ENCODE peak calls at places on chromosomes 5 and 9, in ten cellular contexts. G is neural progenitor cell; X is mammary epithelial cell; I is stomach; A is CD8-positive, alpha-beta memory T cell; V is tibial nerve; M is heart left ventricle; S is uterus; O is transverse colon; E is right atrium auricular region. Q is an unnamed sample.

GRCh38 chr5:67166460-67166871 is 30.1 kb downstream of the CD180 start:
- DNase-seq in G (no peak), X (no peak), I (peak; percentile 63), A (peak; percentile 61), V (no peak), M (peak; percentile 84), S (no peak), O (peak; percentile 70), E (peak; percentile 76), Q (peak; percentile 54)

GRCh38 chr9:119092125-119092524 is 277.1 kb downstream of the BRINP1 start:
- DNase-seq in G (no peak), X (no peak), I (no peak), A (no peak), V (no peak), M (no peak), S (no peak), O (no peak), E (no peak), Q (no peak)

GRCh38 chr5:171495122-171495700 is 75.8 kb downstream of the FGF18 start:
- DNase-seq in G (no peak), X (no peak), I (no peak), A (no peak), V (no peak), M (no peak), S (peak; percentile 42), O (no peak), E (no peak), Q (no peak)

GRCh38 chr5:127536687-127537086 is 19.2 kb downstream of the PRRC1 start:
- DNase-seq in G (no peak), X (no peak), I (no peak), A (no peak), V (no peak), M (no peak), S (no peak), O (no peak), E (no peak), Q (no peak)

GRCh38 chr9:83336696-83337095 is 201.5 kb downstream of the FRMD3 start:
- DNase-seq in G (peak; percentile 8), X (peak; percentile 12), I (no peak), A (no peak), V (no peak), M (no peak), S (no peak), O (no peak), E (no peak), Q (no peak)

GRCh38 chr5:33855396-33855795 is 36.4 kb downstream of the ADAMTS12 start:
- DNase-seq in G (no peak), X (peak; percentile 47), I (no peak), A (no peak), V (no peak), M (no peak), S (no peak), O (no peak), E (no peak), Q (no peak)

GRCh38 chr9:32248189-32248712 is 136.2 kb upstream of the ACO1 start:
- DNase-seq in G (no peak), X (no peak), I (no peak), A (no peak), V (no peak), M (no peak), S (no peak), O (no peak), E (no peak), Q (no peak)

GRCh38 chr9:73153793-73154227 is 2.1 kb downstream of the ANXA1 start:
- DNase-seq in G (no peak), X (peak; percentile 79), I (no peak), A (no peak), V (no peak), M (no peak), S (no peak), O (no peak), E (no peak), Q (no peak)

GRCh38 chr9:129826344-129826743 is 2.4 kb upstream of the TOR1A start:
- DNase-seq in G (no peak), X (no peak), I (no peak), A (no peak), V (no peak), M (no peak), S (no peak), O (no peak), E (no peak), Q (no peak)

GRCh38 chr5:95841914-95842812 is 19.6 kb upstream of the GLRX start:
- DNase-seq in G (no peak), X (peak; percentile 37), I (peak; percentile 51), A (no peak), V (peak; percentile 77), M (no peak), S (peak; percentile 61), O (peak; percentile 56), E (peak; percentile 86), Q (no peak)

GRCh38 chr5:134527156-134527960 is 1.9 kb downstream of the JADE2 start:
- DNase-seq in G (peak; percentile 96), X (peak; percentile 91), I (peak; percentile 82), A (peak; percentile 66), V (peak; percentile 71), M (peak; percentile 93), S (peak; percentile 92), O (peak; percentile 81), E (peak; percentile 87), Q (peak; percentile 50)

GRCh38 chr9:38432922-38433510 is 8.8 kb upstream of the IGFBPL1 start:
- DNase-seq in G (peak; percentile 53), X (peak; percentile 21), I (no peak), A (peak; percentile 6), V (no peak), M (no peak), S (no peak), O (no peak), E (peak; percentile 4), Q (no peak)

GRCh38 chr9:129254566-129255287 is 76.7 kb upstream of the IER5L start:
- DNase-seq in G (no peak), X (no peak), I (no peak), A (no peak), V (no peak), M (peak; percentile 35), S (no peak), O (no peak), E (no peak), Q (no peak)

GRCh38 chr9:125375820-125376219 is 114.2 kb downstream of the GAPVD1 start:
- DNase-seq in G (no peak), X (no peak), I (no peak), A (no peak), V (no peak), M (no peak), S (no peak), O (no peak), E (no peak), Q (no peak)

GRCh38 chr9:115847245-115847644 is 306.3 kb upstream of the PAPPA start:
- DNase-seq in G (no peak), X (peak; percentile 72), I (no peak), A (no peak), V (no peak), M (no peak), S (no peak), O (no peak), E (no peak), Q (no peak)

GRCh38 chr5:132437604-132438275 is 52.8 kb downstream of the IRF1 start:
- DNase-seq in G (peak; percentile 44), X (no peak), I (peak; percentile 63), A (peak; percentile 48), V (peak; percentile 67), M (peak; percentile 87), S (peak; percentile 90), O (peak; percentile 84), E (peak; percentile 84), Q (peak; percentile 27)

GRCh38 chr5:132436936-132437335 is 53.6 kb downstream of the IRF1 start:
- DNase-seq in G (no peak), X (no peak), I (no peak), A (no peak), V (no peak), M (no peak), S (no peak), O (no peak), E (peak; percentile 42), Q (no peak)

GRCh38 chr5:132434391-132434790 is 56.2 kb downstream of the IRF1 start:
- DNase-seq in G (no peak), X (no peak), I (no peak), A (no peak), V (no peak), M (no peak), S (no peak), O (peak; percentile 6), E (no peak), Q (no peak)

GRCh38 chr5:132434813-132435286 is 55.7 kb downstream of the IRF1 start:
- DNase-seq in G (no peak), X (peak; percentile 44), I (no peak), A (no peak), V (no peak), M (no peak), S (no peak), O (peak; percentile 59), E (no peak), Q (no peak)

DNA sequence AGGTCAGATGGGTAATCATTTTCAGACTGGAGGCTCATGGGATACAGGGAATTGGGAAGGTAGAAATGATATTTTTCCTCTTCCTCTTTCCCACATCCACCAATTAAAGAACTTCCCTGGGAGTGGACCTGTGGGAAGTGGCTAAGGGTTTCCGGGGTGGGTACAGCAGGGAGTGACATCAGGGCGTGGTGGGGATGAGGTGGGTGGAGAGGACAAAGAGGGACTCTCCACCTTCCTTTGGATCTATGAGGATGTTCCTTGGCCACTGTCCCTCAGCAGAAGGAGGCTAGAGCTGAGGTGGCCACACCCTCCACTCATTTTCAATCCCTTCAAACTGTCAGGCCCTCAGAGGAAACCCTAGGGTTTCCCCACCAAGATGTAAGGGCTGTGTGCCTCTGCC is 54.7 kb downstream of the IRF1 start:
- DNase-seq in G (no peak), X (no peak), I (no peak), A (no peak), V (no peak), M (no peak), S (peak; percentile 4), O (peak; percentile 38), E (no peak), Q (no peak)
- H3K4me1 ChIP-seq in G (peaks cover 19% of the 10 kb centered on the region), X (peaks cover 22% of the 10 kb centered on the region), I (peaks cover 90% of the 10 kb centered on the region), A (peaks cover 95% of the 10 kb centered on the region), V (peaks cover 3% of the 10 kb centered on the region), M (peaks cover 62% of the 10 kb centered on the region), S (peaks cover 21% of the 10 kb centered on the region), O (peaks cover 92% of the 10 kb centered on the region), E (no peaks in the 10 kb centered on the region), Q (peaks cover 77% of the 10 kb centered on the region)

GRCh38 chr9:137917116-137917515 is 39.5 kb downstream of the CACNA1B start:
- DNase-seq in G (no peak), X (no peak), I (no peak), A (no peak), V (no peak), M (no peak), S (no peak), O (no peak), E (no peak), Q (no peak)
- H3K27ac ChIP-seq in G (no peak overlapping the region), X (no peak overlapping the region), I (no peak overlapping the region), A (no peak overlapping the region), V (no peak overlapping the region), M (no peak overlapping the region), S (no peak overlapping the region), O (no peak overlapping the region), E (no peak overlapping the region), Q (no peak overlapping the region)

GRCh38 chr9:136545065-136545965 is 533 bp downstream of the NOTCH1 start:
- DNase-seq in G (peak; percentile 55), X (peak; percentile 25), I (no peak), A (peak; percentile 54), V (no peak), M (no peak), S (no peak), O (no peak), E (no peak), Q (peak; percentile 42)
- H3K4me1 ChIP-seq in G (peaks cover 59% of the 10 kb centered on the region), X (peaks cover 57% of the 10 kb centered on the region), I (peaks cover 87% of the 10 kb centered on the region), A (peaks cover 35% of the 10 kb centered on the region), V (no peaks in the 10 kb centered on the region), M (peaks cover 31% of the 10 kb centered on the region), S (no peaks in the 10 kb centered on the region), O (peaks cover 76% of the 10 kb centered on the region), E (no peaks in the 10 kb centered on the region), Q (peaks cover 33% of the 10 kb centered on the region)

GRCh38 chr9:35552376-35552775 is 52.7 kb upstream of the TESK1 start:
- DNase-seq in G (no peak), X (no peak), I (no peak), A (no peak), V (no peak), M (no peak), S (no peak), O (no peak), E (no peak), Q (no peak)
- H3K27ac ChIP-seq in G (no peak overlapping the region), X (no peak overlapping the region), I (peak overlapping the region; percentile 47), A (no peak overlapping the region), V (peak overlapping the region; percentile 78), M (no peak overlapping the region), S (peak overlapping the region; percentile 45), O (peak overlapping the region; percentile 42), E (peak overlapping the region; percentile 62), Q (no peak overlapping the region)